ENCODE peak calls at places on chromosomes 2 and 18, in nine cellular contexts. T is lower lobe of right lung, Z is NB4, O is glutamatergic neuron, N is endodermal cell, M is suprapubic skin, R is AG09309, F is Caco-2, X is thoracic aorta. B is an unnamed sample.

GRCh38 chr2:25286025-25286400 is 55.7 kb downstream of the DNMT3A start:
- DNase-seq in T (peak), Z (peak), O (no peak), N (peak), M (no peak), R (no peak), F (no peak), X (no peak), B (no peak)

GRCh38 chr18:58247363-58247834 is 203.4 kb downstream of the NEDD4L start:
- DNase-seq in T (no peak), Z (no peak), O (peak), N (peak), M (no peak), R (no peak), F (no peak), X (no peak), B (no peak)

GRCh38 chr18:57901819-57902600 is 98.9 kb upstream of the ATP8B1 start:
- DNase-seq in T (no peak), Z (no peak), O (no peak), N (no peak), M (no peak), R (no peak), F (no peak), X (no peak), B (no peak)

GRCh38 chr18:6261938-6262337 is 152.8 kb downstream of the L3MBTL4 start:
- DNase-seq in T (no peak), Z (no peak), O (no peak), N (no peak), M (no peak), R (no peak), F (no peak), X (no peak), B (no peak)

GRCh38 chr2:42618972-42619371 is 50.5 kb downstream of the MTA3 start:
- DNase-seq in T (no peak), Z (peak), O (no peak), N (no peak), M (no peak), R (peak), F (no peak), X (no peak), B (no peak)

GRCh38 chr2:216478151-216478550 is 20.5 kb upstream of the RPL37A start:
- DNase-seq in T (no peak), Z (peak), O (no peak), N (peak), M (no peak), R (peak), F (no peak), X (no peak), B (no peak)

GRCh38 chr18:26082475-26082874 is 7.9 kb downstream of the SS18 start:
- DNase-seq in T (no peak), Z (no peak), O (no peak), N (no peak), M (no peak), R (no peak), F (no peak), X (no peak), B (no peak)

GRCh38 chr2:24866946-24867345 is 53.1 kb downstream of the ADCY3 start:
- DNase-seq in T (no peak), Z (no peak), O (no peak), N (no peak), M (no peak), R (no peak), F (no peak), X (no peak), B (no peak)

GRCh38 chr18:79461627-79462026 is 65.9 kb downstream of the NFATC1 start:
- DNase-seq in T (no peak), Z (no peak), O (no peak), N (no peak), M (no peak), R (no peak), F (no peak), X (no peak), B (no peak)

GRCh38 chr2:64594563-64594989 is 59.1 kb downstream of the SERTAD2 start:
- DNase-seq in T (no peak), Z (no peak), O (no peak), N (no peak), M (no peak), R (peak), F (no peak), X (no peak), B (no peak)

GRCh38 chr2:236904389-236905263 is 181.1 kb upstream of the COPS8 start:
- DNase-seq in T (no peak), Z (no peak), O (no peak), N (no peak), M (no peak), R (no peak), F (no peak), X (no peak), B (no peak)

GRCh38 chr2:133768261-133769021 is 200.2 kb upstream of the NCKAP5 start:
- DNase-seq in T (no peak), Z (no peak), O (no peak), N (no peak), M (no peak), R (no peak), F (no peak), X (no peak), B (no peak)

GRCh38 chr2:240868286-240869108 is at the start of gene AGXT:
- DNase-seq in T (no peak), Z (peak), O (no peak), N (peak), M (no peak), R (peak), F (peak), X (no peak), B (no peak)

GRCh38 chr2:9473985-9474360 is 378 bp upstream of the IAH1 start:
- DNase-seq in T (peak), Z (no peak), O (peak), N (no peak), M (peak), R (no peak), F (no peak), X (no peak), B (no peak)

GRCh38 chr18:62211323-62211828 is 24.3 kb downstream of the RELCH start:
- DNase-seq in T (no peak), Z (no peak), O (no peak), N (no peak), M (no peak), R (no peak), F (no peak), X (no peak), B (no peak)

GRCh38 chr2:107091163-107091864 is 205.3 kb upstream of the ST6GAL2 start:
- DNase-seq in T (no peak), Z (no peak), O (no peak), N (peak), M (no peak), R (no peak), F (no peak), X (no peak), B (no peak)

GRCh38 chr2:9030882-9031645 is 27.6 kb upstream of the MBOAT2 start:
- DNase-seq in T (no peak), Z (no peak), O (no peak), N (no peak), M (no peak), R (no peak), F (no peak), X (no peak), B (no peak)

GRCh38 chr2:229634574-229635185 is 79.7 kb downstream of the DNER start:
- DNase-seq in T (no peak), Z (no peak), O (peak), N (peak), M (no peak), R (no peak), F (no peak), X (no peak), B (no peak)

GRCh38 chr2:172084484-172084733 is 898 bp upstream of the DLX1 start:
- DNase-seq in T (no peak), Z (no peak), O (no peak), N (no peak), M (no peak), R (no peak), F (no peak), X (no peak), B (no peak)

GRCh38 chr18:5058768-5059539 is 138.1 kb downstream of the AKAIN1 start:
- DNase-seq in T (no peak), Z (peak), O (no peak), N (no peak), M (no peak), R (no peak), F (no peak), X (no peak), B (no peak)

GRCh38 chr18:31102020-31102684 is at the start of gene DSC2:
- DNase-seq in T (peak), Z (no peak), O (peak), N (peak), M (peak), R (no peak), F (peak), X (no peak), B (no peak)

GRCh38 chr2:137799599-137799998 is 164.7 kb upstream of the HNMT start:
- DNase-seq in T (no peak), Z (no peak), O (no peak), N (no peak), M (no peak), R (no peak), F (no peak), X (no peak), B (no peak)

GRCh38 chr2:28408764-28409599 is 16.3 kb downstream of the FOSL2 start:
- DNase-seq in T (peak), Z (peak), O (no peak), N (no peak), M (no peak), R (peak), F (no peak), X (no peak), B (no peak)

GRCh38 chr2:67846341-67847070 is 216.3 kb downstream of the C1D start:
- DNase-seq in T (peak), Z (peak), O (peak), N (peak), M (peak), R (peak), F (peak), X (peak), B (peak)

GRCh38 chr2:37350034-37350433 is 5.6 kb downstream of the QPCT start:
- DNase-seq in T (no peak), Z (peak), O (peak), N (no peak), M (no peak), R (no peak), F (no peak), X (no peak), B (no peak)

GRCh38 chr18:77108821-77109692 is 23.5 kb downstream of the MBP start:
- DNase-seq in T (no peak), Z (peak), O (no peak), N (no peak), M (no peak), R (no peak), F (no peak), X (no peak), B (no peak)

GRCh38 chr2:68824831-68825230 is 46.4 kb downstream of the BMP10 start:
- DNase-seq in T (no peak), Z (no peak), O (no peak), N (no peak), M (no peak), R (no peak), F (no peak), X (no peak), B (no peak)

GRCh38 chr18:39260565-39260964 is 1695.0 kb upstream of the CELF4 start:
- DNase-seq in T (no peak), Z (no peak), O (no peak), N (no peak), M (no peak), R (no peak), F (no peak), X (no peak), B (no peak)

GRCh38 chr2:8805278-8806045 is 32.0 kb downstream of the KIDINS220 start:
- DNase-seq in T (no peak), Z (no peak), O (no peak), N (no peak), M (no peak), R (no peak), F (no peak), X (no peak), B (no peak)

GRCh38 chr2:96118698-96119388 is 2.5 kb upstream of the ADRA2B start:
- DNase-seq in T (peak), Z (no peak), O (no peak), N (no peak), M (no peak), R (no peak), F (no peak), X (no peak), B (no peak)

GRCh38 chr2:96116424-96116878 is at the start of gene ADRA2B:
- DNase-seq in T (peak), Z (no peak), O (peak), N (peak), M (no peak), R (no peak), F (peak), X (no peak), B (no peak)

GRCh38 chr2:96116879-96117533 is 635 bp upstream of the ADRA2B start:
- DNase-seq in T (peak), Z (peak), O (peak), N (peak), M (no peak), R (no peak), F (no peak), X (no peak), B (no peak)

GRCh38 chr2:96119389-96119751 is 3.0 kb upstream of the ADRA2B start:
- DNase-seq in T (no peak), Z (no peak), O (no peak), N (no peak), M (no peak), R (no peak), F (no peak), X (no peak), B (no peak)

DNA sequence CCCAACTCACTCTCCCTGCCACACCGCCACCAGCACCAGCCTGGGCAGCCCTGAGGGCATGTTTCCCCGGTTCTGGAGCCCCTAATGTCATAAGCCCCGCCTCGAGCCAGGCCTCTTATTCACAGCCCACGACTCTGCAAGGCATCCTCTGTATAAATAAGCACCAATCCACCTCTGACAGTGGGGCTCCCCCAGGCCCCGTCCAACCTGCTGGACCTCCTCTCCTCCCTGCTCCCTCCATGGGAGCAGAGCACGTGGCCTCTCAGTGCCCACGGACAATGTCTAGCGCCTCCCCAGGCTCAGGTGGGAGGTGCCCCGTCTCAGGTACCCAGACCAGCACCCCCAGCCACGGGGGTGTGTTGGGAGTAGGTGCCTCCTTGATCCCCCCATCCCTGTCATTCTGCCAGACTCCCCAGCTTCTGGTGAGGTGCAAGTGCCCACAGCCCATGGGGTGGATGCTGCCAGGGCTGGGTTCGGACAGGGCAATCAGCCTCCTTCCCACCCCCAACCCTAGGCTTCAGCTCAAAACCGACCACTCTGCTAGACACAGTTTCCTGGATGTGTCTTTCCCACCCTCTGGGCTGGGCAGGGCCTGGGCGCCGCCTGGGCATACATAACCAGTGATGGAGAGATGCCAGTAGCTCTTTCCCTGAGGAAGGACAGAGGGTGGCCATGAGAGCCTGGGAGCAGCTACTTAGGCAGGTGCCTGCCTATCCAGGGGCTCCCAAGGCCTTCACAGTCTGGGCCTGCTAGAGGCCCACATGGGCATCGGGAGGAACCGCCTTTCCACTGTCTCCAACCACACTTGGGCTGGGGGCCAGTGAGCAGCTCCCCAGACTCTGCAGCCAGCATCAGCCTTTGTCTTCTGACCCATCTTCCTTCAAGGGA is 1.6 kb upstream of the ADRA2B start:
- DNase-seq in T (peak), Z (no peak), O (no peak), N (no peak), M (no peak), R (no peak), F (no peak), X (no peak), B (no peak)
- TF ChIP-seq CTCF in T (no peak), Z (no peak), O (no peak), N (peak), M (no peak), R (no peak), F (peak), X (no peak), B (no peak)

DNA sequence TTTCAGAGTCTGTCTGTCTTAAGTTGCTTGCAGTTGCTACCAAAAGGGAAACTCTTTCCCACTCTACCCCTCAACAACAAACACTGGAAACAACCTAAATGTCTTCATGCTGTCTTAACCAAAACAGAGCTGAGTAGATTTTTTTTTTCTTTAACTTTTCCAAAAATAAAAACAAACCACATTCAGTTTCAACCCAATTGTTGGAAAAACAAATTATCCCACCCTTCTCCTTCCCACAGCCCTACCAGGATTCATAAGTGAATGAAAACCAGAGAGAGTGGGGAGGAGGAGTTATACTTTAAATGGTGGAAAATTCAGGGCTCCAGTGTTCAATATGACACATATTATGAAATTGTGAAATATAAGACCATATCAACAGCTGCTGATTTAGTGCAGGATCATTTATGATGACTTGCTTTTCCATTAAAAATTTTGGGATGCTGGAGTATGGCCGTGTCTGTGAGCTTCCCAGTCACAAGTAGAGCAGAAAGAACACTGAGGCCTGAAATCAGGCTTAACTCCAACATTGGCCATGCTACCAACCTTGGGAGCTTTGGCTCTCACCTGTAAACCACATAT is 26.7 kb downstream of the COLEC12 start:
- DNase-seq in T (no peak), Z (no peak), O (no peak), N (no peak), M (no peak), R (no peak), F (no peak), X (no peak), B (no peak)
- TF ChIP-seq CTCF in T (no peak), Z (no peak), O (no peak), N (no peak), M (no peak), R (no peak), F (no peak), X (no peak), B (no peak)

GRCh38 chr2:20378341-20378740 is 27.7 kb upstream of the PUM2 start:
- DNase-seq in T (no peak), Z (no peak), O (no peak), N (no peak), M (no peak), R (no peak), F (no peak), X (no peak), B (no peak)

GRCh38 chr2:20374919-20375318 is 24.3 kb upstream of the PUM2 start:
- DNase-seq in T (no peak), Z (no peak), O (no peak), N (no peak), M (no peak), R (no peak), F (peak), X (no peak), B (no peak)

GRCh38 chr2:20381457-20381856 is 30.8 kb upstream of the PUM2 start:
- DNase-seq in T (no peak), Z (no peak), O (no peak), N (no peak), M (no peak), R (no peak), F (no peak), X (no peak), B (no peak)

GRCh38 chr2:20377738-20378137 is 27.1 kb upstream of the PUM2 start:
- DNase-seq in T (no peak), Z (no peak), O (no peak), N (no peak), M (no peak), R (no peak), F (no peak), X (no peak), B (no peak)

DNA sequence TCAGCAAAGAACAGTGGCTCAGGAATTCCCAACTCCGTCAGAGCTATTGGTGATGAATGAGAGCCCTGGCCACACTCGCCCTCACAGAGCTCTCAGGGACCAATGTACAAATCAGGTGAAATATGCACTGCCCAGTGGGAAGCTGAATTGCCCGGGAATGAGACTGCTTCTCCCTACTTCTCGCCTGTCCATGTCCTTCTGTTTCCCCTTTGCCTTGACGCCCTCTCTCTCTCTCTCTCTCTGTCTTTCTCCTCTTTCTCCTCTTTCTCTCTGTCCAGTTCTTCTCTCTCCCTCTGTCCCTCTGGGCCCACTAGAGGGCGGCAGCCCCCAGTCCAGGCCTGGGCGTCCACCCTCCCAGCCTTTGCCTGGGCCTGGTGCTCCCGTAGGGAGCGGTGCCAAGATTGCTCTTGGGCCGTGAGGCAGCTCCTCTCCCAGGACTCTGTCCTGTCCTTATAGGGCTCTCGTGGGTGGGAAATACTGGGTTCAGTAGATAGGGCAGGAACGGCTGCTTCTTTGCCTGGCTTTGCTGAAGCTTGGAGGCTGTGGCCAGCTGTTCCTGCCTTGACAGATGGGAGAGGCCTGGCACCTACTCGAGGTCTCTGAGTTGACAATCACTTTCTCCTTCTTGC is 28.4 kb upstream of the PUM2 start:
- DNase-seq in T (peak), Z (peak), O (peak), N (peak), M (peak), R (peak), F (peak), X (peak), B (peak)
- TF ChIP-seq CTCF in T (peak), Z (peak), O (peak), N (peak), M (peak), R (peak), F (peak), X (peak), B (peak)

DNA sequence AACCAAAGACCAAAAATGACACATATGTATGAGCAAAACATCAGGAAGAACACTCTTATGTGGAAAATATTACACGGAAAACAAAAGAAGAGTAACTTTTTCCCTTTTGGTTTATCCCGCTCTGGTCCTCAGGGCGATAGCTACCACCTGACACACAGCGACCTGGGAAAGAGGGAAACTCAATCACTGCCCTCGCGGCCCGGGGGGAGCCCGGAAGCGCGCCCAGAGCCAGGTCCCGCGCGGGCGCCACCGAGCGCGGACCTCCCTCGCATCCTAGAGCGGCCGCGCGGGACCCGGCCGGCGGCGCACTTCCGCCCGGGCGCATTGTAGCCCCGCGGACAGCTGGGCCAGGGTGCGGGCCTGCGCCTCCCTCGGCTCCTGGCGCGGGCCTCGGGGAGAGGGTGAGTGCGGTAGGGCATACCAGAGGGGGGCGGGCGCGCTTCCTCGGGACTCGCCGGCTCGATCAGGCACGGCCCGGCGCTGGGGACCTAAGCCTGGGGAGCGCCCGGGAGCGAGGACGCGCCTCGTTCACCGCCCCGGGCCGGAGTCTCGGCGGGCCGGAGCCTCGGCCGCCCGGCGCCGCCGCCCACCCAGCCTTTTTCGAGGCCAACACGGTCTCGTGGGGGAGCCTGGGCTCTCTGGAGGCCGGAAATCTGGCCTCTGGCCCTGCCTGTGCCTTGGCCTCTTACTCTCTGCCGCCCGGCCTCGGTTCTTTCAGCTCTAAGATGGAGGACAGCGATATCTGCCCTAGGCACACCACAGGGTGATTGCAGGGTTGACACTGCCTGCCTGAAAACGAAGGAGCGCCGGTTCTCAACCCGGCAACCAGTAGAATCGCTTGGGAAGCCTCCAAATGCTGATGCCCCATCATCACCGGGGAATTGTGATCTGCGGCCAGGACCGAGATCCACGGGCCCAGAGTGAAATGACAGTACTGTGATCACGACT is at the start of gene ELAC1:
- DNase-seq in T (peak), Z (peak), O (peak), N (peak), M (peak), R (no peak), F (peak), X (peak), B (peak)
- TF ChIP-seq CTCF in T (no peak), Z (no peak), O (no peak), N (peak), M (peak), R (no peak), F (no peak), X (no peak), B (no peak)

B was measured in AG09319.